ENCODE peak calls at places on chromosomes 6 and 20, in ten cellular contexts. R is spleen; W is hepatocyte; U is body of pancreas; Q is tibial artery; M is iPS DF 6.9; L is mesendoderm; V is CD4-positive, alpha-beta memory T cell; Z is mammary epithelial cell; X is naive thymus-derived CD4-positive, alpha-beta T cell. F is an unnamed sample. For H3K36me3, the result is how much of the 10 kb centered on the place peaks cover.

GRCh38 chr20:36861875-36862801 is 13.8 kb upstream of the TLDC2 start:
- DNase-seq in Q (peak), V (no peak), L (peak), M (no peak), U (peak), X (no peak), Z (peak), R (peak), W (peak), F (peak)

GRCh38 chr6:116278853-116279231 is 888 bp downstream of the TSPYL1 start:
- DNase-seq in U (peak), Z (no peak), M (no peak), R (peak), W (no peak), X (peak), Q (peak), V (peak), L (no peak), F (peak)

GRCh38 chr6:169362501-169363121 is 109.0 kb upstream of the THBS2 start:
- DNase-seq in Z (no peak), M (no peak), R (no peak), V (no peak), W (no peak), X (no peak), Q (no peak), U (no peak), L (no peak), F (no peak)

GRCh38 chr6:40285535-40285934 is 301.6 kb downstream of the LRFN2 start:
- DNase-seq in L (no peak), M (no peak), W (no peak), Z (no peak), X (no peak), Q (no peak), V (no peak), U (no peak), R (no peak), F (no peak)

GRCh38 chr20:1478566-1478965 is 11.9 kb upstream of the NSFL1C start:
- DNase-seq in M (no peak), Q (no peak), Z (peak), W (no peak), L (no peak), R (no peak), V (no peak), U (no peak), X (no peak), F (no peak)

GRCh38 chr6:84249724-84250123 is 22.3 kb upstream of the CEP162 start:
- DNase-seq in U (no peak), L (peak), V (no peak), M (no peak), Q (no peak), R (no peak), Z (no peak), X (no peak), W (no peak), F (no peak)

GRCh38 chr6:65199121-65199520 is 507.9 kb downstream of the EYS start:
- DNase-seq in Z (no peak), X (no peak), Q (no peak), M (no peak), V (no peak), L (no peak), U (no peak), W (no peak), R (no peak), F (no peak)

GRCh38 chr6:127348046-127348661 is 4.7 kb upstream of the ECHDC1 start:
- DNase-seq in U (no peak), Z (no peak), W (no peak), R (no peak), M (no peak), Q (no peak), V (no peak), L (no peak), X (no peak), F (no peak)

GRCh38 chr6:41578714-41579610 is 32.8 kb downstream of the FOXP4 start:
- DNase-seq in Q (no peak), X (no peak), M (no peak), Z (no peak), V (no peak), U (no peak), R (no peak), L (peak), W (no peak), F (no peak)

GRCh38 chr6:48844696-48845095 is 618.4 kb downstream of the MMUT start:
- DNase-seq in R (no peak), Q (no peak), L (no peak), V (no peak), Z (peak), U (no peak), X (no peak), W (no peak), M (no peak), F (no peak)

GRCh38 chr6:162448294-162448693 is 279.3 kb downstream of the PRKN start:
- DNase-seq in L (no peak), W (no peak), Q (no peak), V (no peak), X (no peak), U (no peak), M (no peak), Z (no peak), R (no peak), F (no peak)

GRCh38 chr20:57399587-57400261 is 8.5 kb downstream of the RBM38 start:
- DNase-seq in X (no peak), Z (no peak), V (no peak), U (no peak), R (peak), M (no peak), W (no peak), L (no peak), Q (no peak), F (no peak)

GRCh38 chr6:52512199-52512598 is 64.7 kb downstream of the TRAM2 start:
- DNase-seq in L (no peak), R (no peak), U (no peak), Z (peak), X (no peak), M (no peak), W (peak), V (no peak), Q (peak), F (peak)

GRCh38 chr20:37522258-37523011 is 1.4 kb downstream of the NNAT start:
- DNase-seq in W (no peak), M (no peak), Z (peak), Q (no peak), U (no peak), R (peak), V (no peak), X (no peak), L (peak), F (peak)

GRCh38 chr6:15615837-15616236 is 47.0 kb downstream of the DTNBP1 start:
- DNase-seq in U (no peak), V (no peak), L (peak), Z (no peak), Q (no peak), X (no peak), W (peak), M (no peak), R (no peak), F (no peak)

GRCh38 chr6:113857565-113858066 is 471 bp downstream of the MARCKS start:
- DNase-seq in V (no peak), U (peak), L (peak), R (peak), Q (peak), X (no peak), Z (peak), W (peak), M (no peak), F (no peak)

GRCh38 chr6:5234869-5235268 is 25.9 kb downstream of the LYRM4 start:
- DNase-seq in M (no peak), U (no peak), V (no peak), Q (no peak), Z (no peak), X (no peak), L (no peak), W (no peak), R (no peak), F (no peak)

GRCh38 chr6:2478200-2478599 is 232.8 kb upstream of the GMDS start:
- DNase-seq in U (no peak), R (no peak), X (no peak), V (no peak), Q (no peak), M (no peak), Z (no peak), L (peak), W (no peak), F (no peak)

GRCh38 chr20:6811262-6811661 is 43.8 kb downstream of the BMP2 start:
- DNase-seq in Q (no peak), U (no peak), Z (no peak), W (no peak), R (no peak), M (no peak), X (no peak), L (no peak), V (no peak), F (no peak)

GRCh38 chr6:36301085-36301658 is 31.3 kb downstream of the PNPLA1 start:
- DNase-seq in W (no peak), V (no peak), U (no peak), Z (no peak), X (no peak), Q (no peak), R (no peak), M (no peak), L (no peak), F (no peak)
- H3K36me3 ChIP-seq in W (under half), V (under half), U (under half), Z (under half), X (under half), Q (under half), R (under half), M (under half), L (under half), F (under half)

GRCh38 chr6:55974688-55975087 is 99.3 kb upstream of the BMP5 start:
- DNase-seq in R (no peak), M (no peak), V (no peak), L (no peak), Q (no peak), Z (no peak), X (no peak), U (no peak), W (no peak), F (no peak)
- H3K4me3 ChIP-seq in R (no peak), M (no peak), V (no peak), L (no peak), Q (no peak), Z (no peak), X (no peak), U (no peak), W (no peak), F (no peak)

DNA sequence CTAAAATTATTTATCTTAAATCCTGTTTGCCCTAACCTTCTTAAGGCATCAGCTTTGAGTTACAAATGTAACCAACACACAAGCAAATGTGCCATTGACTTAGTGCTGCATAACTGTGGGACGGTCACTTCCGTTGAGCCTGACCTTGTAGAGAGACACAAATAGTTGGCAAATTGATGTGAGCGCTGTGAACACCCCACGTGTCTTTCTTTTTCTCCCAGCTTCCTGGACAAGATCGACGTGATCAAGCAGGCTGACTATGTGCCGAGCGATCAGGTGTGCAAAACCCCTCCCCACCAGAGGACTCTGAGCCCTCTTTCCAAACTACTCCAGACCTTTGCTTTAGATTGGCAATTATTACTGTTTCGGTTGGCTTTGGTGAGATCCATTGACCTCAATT is 56.4 kb downstream of the GNAS start:
- DNase-seq in L (no peak), R (no peak), U (no peak), V (no peak), Q (no peak), X (no peak), M (no peak), Z (no peak), W (no peak), F (no peak)
- H3K27ac ChIP-seq in L (no peak), R (peak), U (no peak), V (no peak), Q (peak), X (no peak), M (no peak), Z (no peak), W (peak), F (peak)

DNA sequence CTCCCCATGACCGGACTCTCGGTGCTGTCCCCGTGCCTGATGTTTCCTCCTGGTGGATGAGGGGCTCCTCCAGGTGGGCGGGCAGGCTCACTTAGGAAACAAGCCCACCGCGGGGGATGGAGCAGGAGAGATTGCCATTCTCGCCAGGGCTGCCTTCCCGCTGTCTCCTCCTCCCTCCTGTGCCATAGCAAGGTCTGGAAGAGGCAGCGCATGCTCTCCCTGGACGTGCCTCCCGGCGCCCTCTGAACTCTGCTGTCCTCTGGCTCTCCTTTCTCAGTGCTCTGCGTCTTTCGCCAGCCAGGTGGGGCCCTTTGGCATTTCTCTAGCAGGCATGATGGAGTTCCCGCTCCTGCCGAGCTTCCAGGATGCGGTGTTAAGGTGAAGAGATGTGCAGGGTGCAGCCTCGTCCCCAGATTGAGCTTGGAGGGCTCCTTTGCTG is 17.4 kb upstream of the NPEPL1 start:
- DNase-seq in W (no peak), V (no peak), X (no peak), L (no peak), U (no peak), R (no peak), M (no peak), Q (no peak), Z (no peak), F (no peak)
- H3K36me3 ChIP-seq in W (under half), V (half or more), X (under half), L (under half), U (under half), R (half or more), M (under half), Q (under half), Z (under half), F (half or more)

GRCh38 chr6:19759117-19759880 is 77.9 kb upstream of the ID4 start:
- DNase-seq in V (no peak), L (no peak), Z (peak), M (no peak), R (no peak), W (no peak), Q (no peak), X (no peak), U (no peak), F (no peak)
- H3K4me3 ChIP-seq in V (no peak), L (no peak), Z (no peak), M (no peak), R (no peak), W (no peak), Q (no peak), X (no peak), U (no peak), F (no peak)

GRCh38 chr6:44051516-44051915 is 75.7 kb downstream of the MRPL14 start:
- DNase-seq in R (no peak), Z (peak), X (no peak), L (no peak), V (no peak), M (no peak), U (no peak), W (peak), Q (no peak), F (no peak)
- H3K27ac ChIP-seq in R (no peak), Z (no peak), X (no peak), L (no peak), V (no peak), M (no peak), U (no peak), W (peak), Q (no peak), F (peak)

DNA sequence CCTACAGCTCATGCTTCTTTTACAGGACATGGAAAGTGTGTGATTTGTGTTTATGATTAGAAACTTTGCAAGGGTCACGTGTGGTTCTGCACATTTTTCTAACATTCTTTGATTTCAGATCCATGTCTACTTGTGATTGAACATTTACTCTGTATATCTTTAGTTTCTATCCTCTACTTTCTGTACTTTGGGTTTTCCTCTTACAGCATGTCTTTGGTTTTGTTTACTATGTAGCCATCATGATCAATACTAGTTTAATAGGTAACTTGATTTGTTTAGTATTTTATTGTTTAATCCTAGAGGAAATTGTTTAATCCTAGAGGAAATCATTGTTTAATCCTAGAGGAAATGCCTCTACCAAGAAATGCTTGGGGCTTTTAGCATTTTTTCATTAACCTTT is 41.8 kb downstream of the XRN2 start:
- DNase-seq in Q (no peak), L (no peak), V (no peak), M (no peak), U (no peak), X (no peak), Z (no peak), W (no peak), R (no peak), F (no peak)
- H3K36me3 ChIP-seq in Q (under half), L (under half), V (under half), M (under half), U (under half), X (under half), Z (under half), W (under half), R (half or more), F (half or more)

F was measured in gastrocnemius medialis.